ENCODE peak calls at places on chromosome 11, in seven cellular contexts. R, C, U, L, X, D and A are unnamed samples.

GRCh38 chr11:16815047-16815767 is 76.8 kb downstream of the C11orf58 start:
- DNase-seq in X (no peak), R (peak), D (peak), C (no peak), U (no peak), L (peak), A (no peak)

GRCh38 chr11:47233989-47234668 is 14.5 kb downstream of the ACP2 start:
- DNase-seq in C (peak), X (no peak), U (no peak), R (no peak), D (no peak), L (no peak), A (no peak)

GRCh38 chr11:94511932-94512781 is at the start of gene C11orf97:
- DNase-seq in C (no peak), X (peak), R (peak), L (peak), U (peak), D (no peak), A (peak)

GRCh38 chr11:35190804-35191348 is 51.9 kb downstream of the CD44 start:
- DNase-seq in C (no peak), R (no peak), U (no peak), L (no peak), X (no peak), D (no peak), A (no peak)

GRCh38 chr11:102420547-102420946 is 32.0 kb downstream of the TMEM123 start:
- DNase-seq in D (no peak), X (no peak), R (no peak), L (no peak), U (no peak), C (no peak), A (no peak)

GRCh38 chr11:122285021-122285420 is 169.0 kb upstream of the BLID start:
- DNase-seq in U (no peak), D (no peak), R (no peak), L (no peak), X (no peak), C (no peak), A (no peak)

GRCh38 chr11:27362749-27363575 is at the start of gene CCDC34:
- DNase-seq in X (peak), D (peak), C (peak), L (peak), U (peak), R (peak), A (peak)

GRCh38 chr11:75697906-75698563 is 19.6 kb upstream of the MOGAT2 start:
- DNase-seq in X (no peak), L (no peak), U (no peak), D (no peak), C (no peak), R (no peak), A (no peak)

GRCh38 chr11:36229091-36229490 is 60.1 kb downstream of the COMMD9 start:
- DNase-seq in R (no peak), D (no peak), X (no peak), U (no peak), L (no peak), C (no peak), A (no peak)

GRCh38 chr11:62450543-62451242 is 31.9 kb downstream of the SCGB1A1 start:
- DNase-seq in C (no peak), D (no peak), R (no peak), X (no peak), L (no peak), U (no peak), A (no peak)

GRCh38 chr11:119319136-119319701 is 2.3 kb upstream of the MCAM start:
- DNase-seq in R (no peak), X (no peak), D (no peak), U (no peak), C (no peak), L (no peak), A (no peak)

GRCh38 chr11:12599408-12600143 is 74.6 kb upstream of the TEAD1 start:
- DNase-seq in D (no peak), C (peak), L (no peak), U (peak), R (peak), X (peak), A (no peak)

GRCh38 chr11:120797133-120797532 is 226.8 kb upstream of the TBCEL start:
- DNase-seq in D (no peak), U (no peak), L (no peak), X (no peak), R (no peak), C (no peak), A (no peak)

GRCh38 chr11:115587718-115588342 is 83.6 kb upstream of the CADM1 start:
- DNase-seq in X (no peak), L (no peak), C (no peak), R (no peak), U (no peak), D (no peak), A (no peak)

GRCh38 chr11:83566948-83567347 is 280.8 kb upstream of the CCDC90B start:
- DNase-seq in C (no peak), L (no peak), R (no peak), X (no peak), D (peak), U (no peak), A (no peak)

GRCh38 chr11:44018127-44018521 is 29.7 kb upstream of the ACCSL start:
- DNase-seq in X (no peak), R (no peak), U (no peak), L (peak), D (no peak), C (no peak), A (no peak)

DNA sequence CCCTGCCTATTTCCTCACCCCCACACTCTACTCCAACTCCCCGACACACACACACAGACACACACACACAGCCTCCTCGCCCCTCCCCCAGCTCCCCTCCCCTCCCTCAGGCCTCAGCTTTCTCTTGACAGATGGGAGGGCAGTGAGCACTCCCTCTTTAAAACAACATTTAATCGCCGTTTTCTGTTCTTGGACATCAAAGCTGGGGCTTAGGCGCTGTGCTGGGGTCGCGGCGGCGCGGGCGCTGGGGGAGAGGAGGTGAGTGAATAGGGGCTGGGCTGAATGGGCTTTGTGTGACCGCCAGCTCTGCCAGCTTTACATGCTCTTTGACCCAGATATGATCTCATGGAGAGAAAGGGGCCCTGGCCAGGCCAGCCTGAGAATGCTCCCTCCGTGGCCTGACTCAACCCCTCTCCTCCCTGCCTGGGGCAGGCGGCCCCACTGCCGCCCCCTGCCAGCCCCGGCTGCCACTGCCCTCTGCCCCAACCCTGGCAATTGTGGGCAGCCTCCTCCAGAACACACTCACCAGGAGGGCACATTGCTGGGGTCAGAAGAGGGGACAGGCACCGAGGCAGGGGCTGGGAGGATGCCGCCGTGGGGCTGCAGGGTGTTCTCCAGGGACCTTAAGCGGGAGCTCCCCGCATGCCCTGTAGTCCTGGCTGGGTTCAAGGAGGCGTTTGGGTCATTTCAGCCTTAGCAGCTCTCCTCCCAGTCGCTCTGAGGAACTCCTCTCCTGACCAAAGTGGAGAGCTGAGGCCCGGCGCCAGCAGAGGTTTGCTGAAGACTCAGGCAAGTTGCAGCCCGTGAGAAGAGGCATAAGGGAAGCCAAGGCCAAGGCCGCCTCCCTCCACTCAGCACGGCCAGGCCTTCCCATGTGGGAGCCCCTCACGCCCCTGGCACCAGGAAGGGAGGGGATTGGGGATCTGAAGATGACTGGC is 38.3 kb upstream of the NNMT start:
- DNase-seq in U (no peak), D (no peak), R (no peak), L (peak), X (peak), C (no peak), A (no peak)
- H3K4me3 ChIP-seq in U (no peak), D (no peak), R (no peak), L (peak), X (no peak), C (no peak), A (no peak)

DNA sequence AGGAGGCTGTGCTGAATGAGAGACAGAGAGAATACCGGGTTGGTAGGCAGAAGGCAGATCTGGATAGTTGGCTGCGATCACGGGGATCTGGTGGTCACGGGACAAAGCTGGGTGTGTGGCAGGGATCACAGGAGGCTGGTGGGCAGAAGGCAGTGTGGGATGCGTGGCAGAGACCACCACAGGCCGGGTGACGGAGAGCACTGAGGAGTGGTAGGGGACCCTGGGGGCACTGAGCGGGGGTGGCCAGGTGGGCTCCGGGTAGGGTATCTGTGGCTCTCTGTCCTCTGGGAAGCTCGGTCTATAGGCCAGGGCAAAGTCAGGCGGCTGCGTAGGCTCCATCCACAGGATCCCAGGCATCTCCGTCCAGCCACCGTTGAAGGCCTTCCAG is 1.4 kb downstream of the CD248 start:
- DNase-seq in L (no peak), U (no peak), C (no peak), X (no peak), D (no peak), R (no peak), A (no peak)
- H3K4me3 ChIP-seq in L (peak), U (no peak), C (no peak), X (no peak), D (peak), R (no peak), A (no peak)

DNA sequence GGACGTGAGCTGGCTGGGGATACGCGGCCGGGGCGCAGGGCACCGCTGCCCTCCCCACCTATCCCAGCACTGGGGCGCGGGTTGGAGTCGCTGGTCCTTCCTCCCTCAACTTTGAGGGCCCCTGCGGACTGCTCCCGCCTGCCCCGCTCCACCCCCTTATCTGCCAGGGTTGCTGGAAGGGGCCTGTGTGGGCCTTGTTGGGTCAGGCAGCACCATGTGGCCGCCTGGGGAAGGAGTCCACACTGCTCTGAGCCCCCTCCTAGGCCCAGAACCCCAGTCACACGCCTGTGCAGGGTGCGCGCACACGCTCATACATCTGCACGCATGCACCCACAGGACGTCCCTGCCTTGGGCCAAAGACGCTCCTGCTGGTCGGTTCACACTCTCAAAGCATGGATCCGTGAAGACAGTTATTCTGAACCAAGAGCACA is 595 bp downstream of the TUB start:
- DNase-seq in L (no peak), R (peak), U (no peak), X (no peak), D (no peak), C (peak), A (no peak)
- H3K4me3 ChIP-seq in L (peak), R (peak), U (no peak), X (peak), D (peak), C (peak), A (peak)

DNA sequence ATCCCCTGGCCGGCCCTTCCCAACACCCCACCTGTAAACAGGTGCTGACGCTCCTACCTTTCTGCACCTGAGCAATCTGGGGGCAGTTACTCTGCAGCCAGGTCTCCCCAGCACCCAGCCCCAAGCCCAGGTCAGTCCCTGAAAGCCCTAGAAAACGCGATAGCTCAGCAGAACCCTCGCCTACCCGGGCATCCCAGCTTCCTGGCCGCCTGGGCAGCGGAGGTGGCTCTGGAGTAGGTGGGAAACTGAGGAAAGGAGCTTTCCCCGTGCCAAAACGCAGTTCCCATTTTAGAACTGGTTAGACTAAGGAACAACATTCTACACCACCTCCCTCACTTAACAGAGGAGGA is 445 bp downstream of the SYTL2 start:
- DNase-seq in R (no peak), X (no peak), D (no peak), C (no peak), U (no peak), L (no peak), A (no peak)
- H3K4me3 ChIP-seq in R (peak), X (peak), D (peak), C (peak), U (peak), L (peak), A (peak)

GRCh38 chr11:811446-812245 is 1.9 kb downstream of the RPLP2 start:
- DNase-seq in C (no peak), U (no peak), L (no peak), D (no peak), X (no peak), R (no peak), A (no peak)
- H3K4me3 ChIP-seq in C (peak), U (peak), L (no peak), D (peak), X (no peak), R (no peak), A (peak)

GRCh38 chr11:69310351-69310750 is 16.4 kb downstream of the MYEOV start:
- DNase-seq in D (no peak), U (no peak), C (no peak), R (peak), L (peak), X (no peak), A (peak)

GRCh38 chr11:69309800-69310280 is 15.9 kb downstream of the MYEOV start:
- DNase-seq in C (no peak), U (no peak), X (no peak), D (no peak), R (peak), L (peak), A (peak)

GRCh38 chr11:69312418-69313399 is 18.8 kb downstream of the MYEOV start:
- DNase-seq in R (peak), L (peak), X (no peak), U (no peak), D (no peak), C (no peak), A (peak)

GRCh38 chr11:69310934-69311766 is 17.2 kb downstream of the MYEOV start:
- DNase-seq in D (no peak), U (no peak), C (no peak), L (peak), R (peak), X (no peak), A (peak)

GRCh38 chr11:69311767-69312385 is 17.9 kb downstream of the MYEOV start:
- DNase-seq in C (no peak), L (peak), X (no peak), D (no peak), R (peak), U (no peak), A (peak)
- H3K4me3 ChIP-seq in C (no peak), L (no peak), X (no peak), D (no peak), R (no peak), U (no peak), A (no peak)

GRCh38 chr11:13761250-13761649 is 92.8 kb downstream of the FAR1 start:
- DNase-seq in U (no peak), L (no peak), C (no peak), X (no peak), R (no peak), D (no peak), A (no peak)

GRCh38 chr11:13760115-13760514 is 91.6 kb downstream of the FAR1 start:
- DNase-seq in U (no peak), X (no peak), L (no peak), C (no peak), D (no peak), R (no peak), A (no peak)

GRCh38 chr11:13761712-13762111 is 93.2 kb downstream of the FAR1 start:
- DNase-seq in D (no peak), C (no peak), L (no peak), X (no peak), R (no peak), U (no peak), A (no peak)

DNA sequence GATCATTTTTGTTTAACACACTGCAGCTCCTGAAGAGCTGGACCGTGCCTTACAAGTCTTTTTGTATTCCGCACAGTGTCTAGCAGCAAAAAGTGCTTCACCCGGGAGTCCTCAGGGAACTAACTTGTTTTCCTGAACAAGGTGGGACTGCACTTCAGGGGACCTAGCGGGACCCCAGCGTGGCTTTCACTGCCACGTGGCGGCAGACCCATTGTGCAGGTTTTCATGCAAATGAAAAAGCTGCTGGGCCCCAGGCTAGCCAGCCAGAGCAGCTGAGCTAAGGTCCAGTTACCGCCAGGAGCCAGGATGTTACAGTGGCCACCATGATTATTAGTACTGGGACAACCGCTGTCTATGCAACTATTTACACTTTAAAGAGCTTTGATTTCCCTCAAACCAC is 90.6 kb downstream of the FAR1 start:
- DNase-seq in C (no peak), L (no peak), D (no peak), U (no peak), X (no peak), R (no peak), A (no peak)
- H3K4me3 ChIP-seq in C (no peak), L (no peak), D (no peak), U (no peak), X (no peak), R (no peak), A (no peak)

DNA sequence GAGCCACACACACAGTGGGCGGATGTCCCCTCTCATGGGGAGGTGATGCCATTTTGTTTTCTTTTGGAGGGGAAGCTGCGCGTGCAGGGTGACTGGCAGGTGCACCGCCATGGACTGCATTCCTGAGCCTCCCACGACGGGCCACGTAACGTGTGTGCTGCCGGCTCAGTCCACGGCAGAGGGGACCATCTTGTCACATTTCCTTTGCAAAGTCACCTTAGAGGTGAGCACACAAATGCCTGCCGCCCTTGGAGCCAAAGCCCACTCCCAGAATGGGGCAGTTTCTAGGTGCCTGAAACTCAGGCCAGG is 262.5 kb downstream of the CTTN start:
- DNase-seq in D (no peak), R (no peak), X (no peak), C (no peak), L (no peak), U (no peak), A (no peak)
- H3K4me3 ChIP-seq in D (no peak), R (peak), X (peak), C (no peak), L (no peak), U (no peak), A (no peak)

DNA sequence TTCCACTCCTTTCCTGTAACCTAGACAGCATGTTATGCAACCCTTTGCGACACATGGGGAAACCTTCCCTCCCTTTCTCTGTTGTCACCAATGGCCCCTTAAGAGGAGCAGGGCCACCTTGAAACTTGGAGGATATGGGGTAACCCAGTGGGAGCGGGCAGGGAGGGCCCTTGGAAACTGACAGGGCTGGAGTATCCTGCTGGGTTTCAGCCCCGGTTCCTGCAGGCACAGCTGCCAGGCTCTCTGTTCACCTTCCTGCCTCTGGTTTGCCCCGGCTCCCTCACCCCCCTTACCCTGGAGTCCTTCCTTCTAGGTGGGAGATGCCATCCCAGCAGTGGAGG is 1.5 kb downstream of the PRDX5 start:
- DNase-seq in D (no peak), X (no peak), L (peak), C (no peak), R (no peak), U (no peak), A (peak)
- H3K4me3 ChIP-seq in D (peak), X (peak), L (no peak), C (peak), R (peak), U (no peak), A (peak)